ENCODE peak calls at places on chromosomes 12 and 14, in five cellular contexts. One of them, this sample, is unnamed.

GRCh38 chr14:102909911-102910310 is 12.6 kb upstream of the AMN start:
- DNase-seq in HFF-Myc: no peak
- DNase-seq in caudate nucleus: no peak
- DNase-seq in frontal cortex: no peak
- DNase-seq in activated B cell treated with CpG ODN at 0.5 μM for 24 hours: no peak
- DNase-seq in this sample: peak

GRCh38 chr14:101113835-101114725 is 210.6 kb upstream of the RTL1 start:
- DNase-seq in caudate nucleus: no peak
- DNase-seq in HFF-Myc: no peak
- DNase-seq in activated B cell treated with CpG ODN at 0.5 μM for 24 hours: no peak
- DNase-seq in frontal cortex: no peak
- DNase-seq in this sample: peak

GRCh38 chr14:59301354-59301753 is 112.9 kb downstream of the DAAM1 start:
- DNase-seq in caudate nucleus: no peak
- DNase-seq in activated B cell treated with CpG ODN at 0.5 μM for 24 hours: no peak
- DNase-seq in HFF-Myc: no peak
- DNase-seq in frontal cortex: no peak
- DNase-seq in this sample: no peak

GRCh38 chr12:122282066-122282465 is 15.8 kb upstream of the VPS33A start:
- DNase-seq in frontal cortex: no peak
- DNase-seq in activated B cell treated with CpG ODN at 0.5 μM for 24 hours: no peak
- DNase-seq in HFF-Myc: peak
- DNase-seq in caudate nucleus: no peak
- DNase-seq in this sample: no peak

GRCh38 chr14:88599761-88600439 is 37.1 kb downstream of the ZC3H14 start:
- DNase-seq in HFF-Myc: no peak
- DNase-seq in activated B cell treated with CpG ODN at 0.5 μM for 24 hours: no peak
- DNase-seq in caudate nucleus: no peak
- DNase-seq in frontal cortex: no peak
- DNase-seq in this sample: no peak

GRCh38 chr12:115030017-115030416 is 346.0 kb upstream of the TBX3 start:
- DNase-seq in frontal cortex: no peak
- DNase-seq in activated B cell treated with CpG ODN at 0.5 μM for 24 hours: no peak
- DNase-seq in caudate nucleus: no peak
- DNase-seq in HFF-Myc: no peak
- DNase-seq in this sample: no peak

GRCh38 chr14:102777711-102778615 is 714 bp downstream of the TRAF3 start:
- DNase-seq in frontal cortex: peak
- DNase-seq in caudate nucleus: no peak
- DNase-seq in activated B cell treated with CpG ODN at 0.5 μM for 24 hours: peak
- DNase-seq in HFF-Myc: no peak
- DNase-seq in this sample: peak

GRCh38 chr14:59870277-59871165 is at the start of gene RTN1:
- DNase-seq in caudate nucleus: no peak
- DNase-seq in HFF-Myc: no peak
- DNase-seq in activated B cell treated with CpG ODN at 0.5 μM for 24 hours: no peak
- DNase-seq in frontal cortex: peak
- DNase-seq in this sample: peak

GRCh38 chr12:81128930-81129554 is 51.2 kb downstream of the ACSS3 start:
- DNase-seq in frontal cortex: peak
- DNase-seq in HFF-Myc: peak
- DNase-seq in activated B cell treated with CpG ODN at 0.5 μM for 24 hours: no peak
- DNase-seq in caudate nucleus: no peak
- DNase-seq in this sample: no peak

GRCh38 chr12:47139010-47139681 is 59.4 kb upstream of the AMIGO2 start:
- DNase-seq in activated B cell treated with CpG ODN at 0.5 μM for 24 hours: no peak
- DNase-seq in frontal cortex: no peak
- DNase-seq in caudate nucleus: no peak
- DNase-seq in HFF-Myc: no peak
- DNase-seq in this sample: no peak

GRCh38 chr12:111407371-111408115 is 1.8 kb downstream of the SH2B3 start:
- DNase-seq in HFF-Myc: no peak
- DNase-seq in frontal cortex: no peak
- DNase-seq in activated B cell treated with CpG ODN at 0.5 μM for 24 hours: no peak
- DNase-seq in caudate nucleus: no peak
- DNase-seq in this sample: no peak

GRCh38 chr12:99435095-99435791 is 212.3 kb upstream of the GARIN6 start:
- DNase-seq in activated B cell treated with CpG ODN at 0.5 μM for 24 hours: no peak
- DNase-seq in frontal cortex: no peak
- DNase-seq in HFF-Myc: no peak
- DNase-seq in caudate nucleus: no peak
- DNase-seq in this sample: no peak

GRCh38 chr14:100303179-100303578 is 3.1 kb downstream of the SLC25A29 start:
- DNase-seq in caudate nucleus: no peak
- DNase-seq in activated B cell treated with CpG ODN at 0.5 μM for 24 hours: no peak
- DNase-seq in HFF-Myc: no peak
- DNase-seq in frontal cortex: no peak
- DNase-seq in this sample: no peak

GRCh38 chr12:102343361-102344121 is 136.8 kb downstream of the IGF1 start:
- DNase-seq in HFF-Myc: peak
- DNase-seq in activated B cell treated with CpG ODN at 0.5 μM for 24 hours: no peak
- DNase-seq in frontal cortex: no peak
- DNase-seq in caudate nucleus: no peak
- DNase-seq in this sample: no peak

GRCh38 chr14:96699666-96700065 is 97.5 kb upstream of the VRK1 start:
- DNase-seq in HFF-Myc: no peak
- DNase-seq in caudate nucleus: no peak
- DNase-seq in frontal cortex: no peak
- DNase-seq in activated B cell treated with CpG ODN at 0.5 μM for 24 hours: no peak
- DNase-seq in this sample: no peak

GRCh38 chr12:108576660-108577234 is 14.4 kb downstream of the ISCU start:
- DNase-seq in activated B cell treated with CpG ODN at 0.5 μM for 24 hours: no peak
- DNase-seq in frontal cortex: no peak
- DNase-seq in HFF-Myc: no peak
- DNase-seq in caudate nucleus: no peak
- DNase-seq in this sample: no peak

GRCh38 chr14:103123128-103123633 is at the start of gene TNFAIP2:
- DNase-seq in caudate nucleus: no peak
- DNase-seq in HFF-Myc: no peak
- DNase-seq in frontal cortex: no peak
- DNase-seq in activated B cell treated with CpG ODN at 0.5 μM for 24 hours: no peak
- DNase-seq in this sample: peak

GRCh38 chr12:127282786-127283565 is 984.0 kb upstream of the TMEM132C start:
- DNase-seq in activated B cell treated with CpG ODN at 0.5 μM for 24 hours: no peak
- DNase-seq in frontal cortex: no peak
- DNase-seq in caudate nucleus: no peak
- DNase-seq in HFF-Myc: no peak
- DNase-seq in this sample: no peak

GRCh38 chr12:43762596-43762995 is 3.8 kb downstream of the IRAK4 start:
- DNase-seq in activated B cell treated with CpG ODN at 0.5 μM for 24 hours: no peak
- DNase-seq in HFF-Myc: no peak
- DNase-seq in frontal cortex: no peak
- DNase-seq in caudate nucleus: no peak
- DNase-seq in this sample: no peak

GRCh38 chr12:120180975-120181374 is 13.5 kb downstream of the GCN1 start:
- DNase-seq in frontal cortex: no peak
- DNase-seq in HFF-Myc: no peak
- DNase-seq in activated B cell treated with CpG ODN at 0.5 μM for 24 hours: no peak
- DNase-seq in caudate nucleus: no peak
- DNase-seq in this sample: no peak

GRCh38 chr14:54503476-54503875 is 6.2 kb upstream of the CGRRF1 start:
- DNase-seq in frontal cortex: no peak
- DNase-seq in HFF-Myc: no peak
- DNase-seq in caudate nucleus: no peak
- DNase-seq in activated B cell treated with CpG ODN at 0.5 μM for 24 hours: no peak
- DNase-seq in this sample: no peak

GRCh38 chr12:53538209-53538689 is 31.0 kb upstream of the NPFF start:
- DNase-seq in frontal cortex: no peak
- DNase-seq in caudate nucleus: no peak
- DNase-seq in activated B cell treated with CpG ODN at 0.5 μM for 24 hours: no peak
- DNase-seq in HFF-Myc: no peak
- DNase-seq in this sample: no peak

GRCh38 chr14:49962616-49963015 is 69.7 kb downstream of the ARF6 start:
- DNase-seq in activated B cell treated with CpG ODN at 0.5 μM for 24 hours: no peak
- DNase-seq in frontal cortex: no peak
- DNase-seq in caudate nucleus: no peak
- DNase-seq in HFF-Myc: no peak
- DNase-seq in this sample: no peak